ENCODE peak calls at places on chromosomes 11 and 22, in ten cellular contexts. I is mesendoderm; J is lower lobe of right lung; E is effector memory CD4-positive, alpha-beta T cell; V is iPS DF 6.9; F is GM23248; N is gastrocnemius medialis; W is IMR-90; Y is NT2/D1; R is breast epithelium. L is an unnamed sample.

GRCh38 chr22:40396882-40397281 is 26.5 kb downstream of the SGSM3 start:
- DNase-seq in I (peak; percentile 89), J (peak; percentile 75), E (no peak), V (peak; percentile 35), F (peak; percentile 54), N (no peak), W (peak; percentile 88), Y (no peak), R (peak; percentile 89), L (no peak)

GRCh38 chr11:28767574-28767973 is 659.4 kb downstream of the METTL15 start:
- DNase-seq in I (no peak), J (no peak), E (no peak), V (no peak), F (peak; percentile 32), N (no peak), W (peak; percentile 59), Y (no peak), R (no peak), L (no peak)

GRCh38 chr11:63699906-63700305 is 18.6 kb downstream of the RTN3 start:
- DNase-seq in I (peak; percentile 22), J (no peak), E (no peak), V (no peak), F (no peak), N (no peak), W (no peak), Y (no peak), R (no peak), L (no peak)

GRCh38 chr22:20469110-20469855 is 26.3 kb downstream of the KLHL22 start:
- DNase-seq in I (no peak), J (no peak), E (no peak), V (no peak), F (no peak), N (no peak), W (no peak), Y (no peak), R (no peak), L (peak; percentile 16)

GRCh38 chr22:50469377-50470305 is 5.2 kb downstream of the SBF1 start:
- DNase-seq in I (peak; percentile 80), J (peak; percentile 82), E (peak; percentile 97), V (no peak), F (peak; percentile 51), N (peak; percentile 43), W (peak; percentile 13), Y (no peak), R (peak; percentile 67), L (peak; percentile 58)

GRCh38 chr11:77179048-77179447 is 51.0 kb downstream of the MYO7A start:
- DNase-seq in I (no peak), J (no peak), E (no peak), V (no peak), F (no peak), N (no peak), W (no peak), Y (no peak), R (no peak), L (no peak)

GRCh38 chr11:64419818-64420485 is 61.0 kb downstream of the RPS6KA4 start:
- DNase-seq in I (peak; percentile 60), J (no peak), E (no peak), V (no peak), F (peak; percentile 61), N (no peak), W (no peak), Y (no peak), R (no peak), L (peak; percentile 57)

GRCh38 chr11:67648140-67648795 is 2.3 kb downstream of the ACY3 start:
- DNase-seq in I (peak; percentile 71), J (no peak), E (no peak), V (no peak), F (peak; percentile 22), N (no peak), W (no peak), Y (no peak), R (no peak), L (no peak)

GRCh38 chr11:40190294-40190693 is 1269.2 kb downstream of the LRRC4C start:
- DNase-seq in I (no peak), J (no peak), E (no peak), V (no peak), F (no peak), N (no peak), W (no peak), Y (no peak), R (no peak), L (no peak)

GRCh38 chr11:66936326-66936725 is 21.9 kb downstream of the PC start:
- DNase-seq in I (no peak), J (no peak), E (no peak), V (no peak), F (peak; percentile 58), N (no peak), W (peak; percentile 97), Y (no peak), R (no peak), L (no peak)

GRCh38 chr22:39150848-39151215 is 1.6 kb downstream of the CBX7 start:
- DNase-seq in I (no peak), J (no peak), E (no peak), V (no peak), F (peak; percentile 26), N (no peak), W (no peak), Y (no peak), R (no peak), L (no peak)

GRCh38 chr11:68181719-68182451 is 31.2 kb downstream of the KMT5B start:
- DNase-seq in I (no peak), J (no peak), E (no peak), V (no peak), F (no peak), N (no peak), W (peak; percentile 87), Y (no peak), R (no peak), L (no peak)

GRCh38 chr22:49257551-49257951 is 570.1 kb downstream of the BRD1 start:
- DNase-seq in I (no peak), J (no peak), E (no peak), V (no peak), F (no peak), N (no peak), W (no peak), Y (no peak), R (no peak), L (no peak)

GRCh38 chr11:71301046-71301857 is 48.9 kb upstream of the SHANK2 start:
- DNase-seq in I (no peak), J (no peak), E (no peak), V (no peak), F (no peak), N (no peak), W (no peak), Y (no peak), R (peak; percentile 12), L (no peak)

GRCh38 chr11:76510060-76511047 is 65.5 kb downstream of the EMSY start:
- DNase-seq in I (peak; percentile 89), J (no peak), E (no peak), V (peak; percentile 39), F (peak; percentile 10), N (no peak), W (peak; percentile 56), Y (peak; percentile 40), R (no peak), L (no peak)

GRCh38 chr11:7858001-7858400 is 61.3 kb upstream of the OR5P2 start:
- DNase-seq in I (no peak), J (no peak), E (no peak), V (no peak), F (no peak), N (no peak), W (no peak), Y (no peak), R (no peak), L (peak; percentile 24)
- H3K27me3 ChIP-seq in I (no peaks in the 10 kb centered on the region), J (no peaks in the 10 kb centered on the region), E (no peaks in the 10 kb centered on the region), V (no peaks in the 10 kb centered on the region), F (no peaks in the 10 kb centered on the region), N (no peaks in the 10 kb centered on the region), W (peaks cover 2% of the 10 kb centered on the region), Y (no peaks in the 10 kb centered on the region), R (no peaks in the 10 kb centered on the region), L (no peaks in the 10 kb centered on the region)

DNA sequence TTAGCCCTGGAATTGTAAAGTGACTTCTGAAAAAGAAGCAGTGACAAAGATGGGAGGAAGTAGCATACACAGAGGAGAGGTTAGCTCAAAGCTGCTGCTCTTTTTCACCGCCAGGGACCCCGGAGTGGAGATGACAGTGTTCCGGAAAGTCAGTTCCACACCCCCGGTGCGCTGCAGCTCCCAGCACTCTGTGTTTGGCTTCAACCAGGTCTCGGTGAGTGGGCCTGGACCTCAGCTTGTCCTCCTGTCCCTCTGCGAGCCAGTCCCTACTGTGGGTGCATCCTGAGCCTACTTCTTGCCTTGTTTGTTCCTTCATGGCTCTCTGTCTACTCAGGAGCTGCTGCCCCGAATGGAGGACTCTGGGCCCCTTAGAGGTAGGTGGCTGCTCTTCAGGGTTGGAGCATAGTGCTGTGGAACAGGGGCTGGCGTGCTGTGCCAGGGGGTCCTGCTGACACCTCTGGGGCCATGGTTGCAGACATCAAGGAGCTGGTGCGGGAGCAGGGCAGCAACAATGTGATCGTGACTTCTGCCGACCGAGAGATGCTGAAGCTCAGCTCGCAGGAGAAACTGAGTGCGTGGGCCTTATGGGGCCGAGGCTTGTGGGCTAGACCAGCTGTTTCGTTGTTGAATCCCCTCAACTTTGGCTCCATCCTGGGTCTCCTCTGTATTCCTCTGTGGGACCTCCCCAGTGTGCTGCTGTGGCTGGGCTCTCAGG is 1.7 kb downstream of the PCNX3 start:
- DNase-seq in I (no peak), J (no peak), E (no peak), V (no peak), F (no peak), N (no peak), W (no peak), Y (no peak), R (no peak), L (no peak)
- H3K4me3 ChIP-seq in I (no peak overlapping the region), J (peak overlapping the region; percentile 95), E (no peak overlapping the region), V (no peak overlapping the region), F (peak overlapping the region; percentile 80), N (no peak overlapping the region), W (no peak overlapping the region), Y (no peak overlapping the region), R (peak overlapping the region; percentile 97), L (no peak overlapping the region)

DNA sequence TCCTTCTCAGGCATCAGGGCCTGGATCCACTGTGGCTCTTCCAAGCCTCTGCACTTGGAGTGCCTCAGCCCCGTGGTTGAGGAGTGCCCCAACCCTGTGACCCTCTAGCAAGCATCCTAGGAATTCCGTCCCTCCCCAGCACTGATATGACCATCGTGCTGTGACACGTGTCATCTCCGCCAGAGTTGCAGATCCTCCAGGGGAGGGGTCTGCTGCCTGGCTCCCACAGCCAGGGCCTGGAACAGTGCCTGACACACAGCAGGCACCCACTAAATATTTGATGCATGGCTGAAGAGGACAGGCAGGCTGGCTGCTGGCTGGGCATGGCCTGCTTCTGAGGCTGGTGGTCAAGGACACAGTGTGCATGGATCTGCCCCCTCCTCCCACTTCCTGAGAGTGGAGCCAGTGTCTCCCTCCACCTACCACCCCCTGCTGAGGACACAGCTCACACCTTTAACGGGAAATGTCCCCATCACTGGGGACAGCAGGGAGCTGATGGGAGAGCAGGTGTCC is 1.7 kb upstream of the CD81 start:
- DNase-seq in I (peak; percentile 40), J (peak; percentile 57), E (no peak), V (no peak), F (no peak), N (no peak), W (no peak), Y (no peak), R (no peak), L (no peak)
- H3K27me3 ChIP-seq in I (no peaks in the 10 kb centered on the region), J (no peaks in the 10 kb centered on the region), E (no peaks in the 10 kb centered on the region), V (no peaks in the 10 kb centered on the region), F (no peaks in the 10 kb centered on the region), N (no peaks in the 10 kb centered on the region), W (no peaks in the 10 kb centered on the region), Y (peaks cover 12% of the 10 kb centered on the region), R (no peaks in the 10 kb centered on the region), L (no peaks in the 10 kb centered on the region)

DNA sequence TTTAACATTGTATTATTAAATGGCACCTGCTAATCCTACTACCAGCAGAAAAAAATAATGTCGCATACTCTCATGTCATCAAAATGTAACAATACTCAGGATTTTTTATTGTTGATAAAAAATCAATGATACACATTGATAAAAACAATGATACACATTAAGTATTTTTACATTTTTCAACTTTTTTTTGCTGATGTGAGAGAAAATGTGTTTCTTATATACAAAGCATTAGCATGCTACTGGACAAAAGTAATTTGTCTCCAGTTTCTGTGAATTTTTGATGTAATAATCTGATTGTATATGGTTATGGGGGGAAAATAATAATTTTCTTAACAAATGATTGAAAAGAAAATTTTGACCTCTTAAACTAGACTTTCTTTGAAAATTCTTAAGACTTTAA is 1256.6 kb upstream of the CNTN5 start:
- DNase-seq in I (no peak), J (no peak), E (no peak), V (no peak), F (no peak), N (no peak), W (no peak), Y (no peak), R (no peak), L (no peak)
- H3K4me3 ChIP-seq in I (no peak overlapping the region), J (no peak overlapping the region), E (no peak overlapping the region), V (no peak overlapping the region), F (no peak overlapping the region), N (no peak overlapping the region), W (no peak overlapping the region), Y (no peak overlapping the region), R (no peak overlapping the region), L (no peak overlapping the region)